ENCODE peak calls at places on chromosomes 1 and 21, in eight cellular contexts. K is pons, T is tibial nerve, U is substantia nigra, C is RWPE1, W is endothelial cell, X is activated gamma-delta T cell, M is non-pigmented ciliary epithelial cell. E is an unnamed sample.

GRCh38 chr1:156926175-156926574 is 5.7 kb downstream of the LRRC71 start:
- DNase-seq in U (no peak), K (peak; percentile 17), W (no peak), T (peak; percentile 31), M (no peak), X (no peak), C (peak; percentile 46), E (peak; percentile 18)

GRCh38 chr1:93699676-93700168 is 18.1 kb upstream of the BCAR3 start:
- DNase-seq in M (no peak), K (no peak), T (no peak), U (no peak), W (no peak), C (no peak), X (no peak), E (no peak)

GRCh38 chr1:54715493-54716298 is at the start of gene TTC4:
- DNase-seq in X (peak; percentile 62), U (peak; percentile 73), C (peak; percentile 85), M (peak; percentile 18), W (peak; percentile 75), T (peak; percentile 70), K (peak; percentile 79), E (peak; percentile 85)

GRCh38 chr1:44212355-44213221 is 683 bp upstream of the DMAP1 start:
- DNase-seq in T (no peak), X (no peak), C (no peak), U (no peak), W (no peak), M (no peak), K (no peak), E (no peak)

GRCh38 chr1:209601809-209602657 is 18.5 kb downstream of the CAMK1G start:
- DNase-seq in K (peak; percentile 78), U (peak; percentile 32), W (peak; percentile 49), T (peak; percentile 19), M (no peak), C (peak; percentile 69), X (no peak), E (peak; percentile 71)

GRCh38 chr1:200194477-200194876 is 167.0 kb downstream of the NR5A2 start:
- DNase-seq in C (no peak), W (no peak), M (no peak), T (no peak), U (no peak), X (no peak), K (no peak), E (no peak)

GRCh38 chr1:211591980-211592493 is 13.1 kb upstream of the SLC30A1 start:
- DNase-seq in W (no peak), K (no peak), X (no peak), C (peak; percentile 72), M (peak; percentile 77), U (no peak), T (no peak), E (no peak)

GRCh38 chr1:43557744-43558245 is 27.1 kb downstream of the PTPRF start:
- DNase-seq in C (peak; percentile 33), X (no peak), K (no peak), W (no peak), M (no peak), T (no peak), U (no peak), E (no peak)

GRCh38 chr1:210736681-210737080 is 397.3 kb downstream of the KCNH1 start:
- DNase-seq in T (no peak), W (no peak), X (no peak), U (no peak), M (no peak), C (no peak), K (no peak), E (peak; percentile 71)

GRCh38 chr1:27607239-27607804 is 3.4 kb upstream of the AHDC1 start:
- DNase-seq in C (no peak), T (no peak), X (no peak), M (no peak), W (peak; percentile 53), U (no peak), K (no peak), E (no peak)

GRCh38 chr21:32212116-32212515 is 66.7 kb downstream of the MIS18A start:
- DNase-seq in M (no peak), C (no peak), X (no peak), W (no peak), U (no peak), T (no peak), K (no peak), E (no peak)

GRCh38 chr1:116628448-116628847 is 39.1 kb downstream of the IGSF3 start:
- DNase-seq in C (no peak), T (no peak), W (no peak), M (no peak), K (no peak), U (no peak), X (no peak), E (no peak)

GRCh38 chr1:11842154-11843041 is 5.2 kb downstream of the NPPA start:
- DNase-seq in K (peak; percentile 29), M (no peak), C (no peak), U (no peak), T (peak; percentile 23), X (no peak), W (no peak), E (no peak)